ENCODE peak calls at places on chromosomes 5 and 9, in ten cellular contexts. N, C, T, J, Z, H, X, D, R and P are unnamed samples.
A peak's percentile ranks its signal among the peaks of the same experiment; 100 is the strongest.

GRCh38 chr9:94443039-94443722 is 111.7 kb upstream of the PCAT7 start:
- DNase-seq in N (no peak), C (no peak), T (no peak), J (no peak), Z (no peak), H (no peak), X (no peak), D (no peak), R (no peak), P (no peak)

GRCh38 chr5:88672644-88673493 is 210.1 kb downstream of the MEF2C start:
- DNase-seq in N (no peak), C (no peak), T (no peak), J (no peak), Z (no peak), H (no peak), X (no peak), D (no peak), R (no peak), P (no peak)

GRCh38 chr5:142853682-142854081 is 83.5 kb downstream of the ARHGAP26 start:
- DNase-seq in N (no peak), C (no peak), T (no peak), J (no peak), Z (no peak), H (no peak), X (no peak), D (no peak), R (no peak), P (no peak)

GRCh38 chr5:138655530-138656245 is 80.5 kb upstream of the HSPA9 start:
- DNase-seq in N (no peak), C (no peak), T (no peak), J (no peak), Z (no peak), H (peak; percentile 56), X (no peak), D (no peak), R (no peak), P (peak; percentile 75)

GRCh38 chr5:96459313-96460109 is 26.5 kb upstream of the PCSK1 start:
- DNase-seq in N (no peak), C (no peak), T (no peak), J (no peak), Z (no peak), H (no peak), X (no peak), D (no peak), R (no peak), P (no peak)

GRCh38 chr5:31579558-31579957 is 47.5 kb downstream of the C5orf22 start:
- DNase-seq in N (no peak), C (no peak), T (no peak), J (no peak), Z (no peak), H (no peak), X (no peak), D (no peak), R (no peak), P (no peak)

GRCh38 chr9:32581512-32582143 is 8.7 kb upstream of the NDUFB6 start:
- DNase-seq in N (no peak), C (peak; percentile 39), T (no peak), J (peak; percentile 25), Z (peak; percentile 27), H (no peak), X (no peak), D (peak; percentile 29), R (no peak), P (no peak)

GRCh38 chr5:139104577-139105271 is 93.4 kb downstream of the SIL1 start:
- DNase-seq in N (no peak), C (no peak), T (peak; percentile 87), J (no peak), Z (peak; percentile 87), H (peak; percentile 78), X (no peak), D (peak; percentile 74), R (peak; percentile 93), P (peak; percentile 78)

GRCh38 chr9:89523948-89524347 is 26.0 kb upstream of the SEMA4D start:
- DNase-seq in N (peak; percentile 29), C (peak; percentile 56), T (no peak), J (peak; percentile 76), Z (no peak), H (no peak), X (no peak), D (no peak), R (peak; percentile 20), P (no peak)

GRCh38 chr9:81108821-81109220 is 580.5 kb downstream of the TLE1 start:
- DNase-seq in N (no peak), C (no peak), T (no peak), J (no peak), Z (no peak), H (no peak), X (no peak), D (no peak), R (no peak), P (no peak)

GRCh38 chr9:116087751-116088194 is 65.8 kb upstream of the PAPPA start:
- DNase-seq in N (no peak), C (no peak), T (no peak), J (no peak), Z (no peak), H (no peak), X (no peak), D (peak; percentile 48), R (no peak), P (no peak)

GRCh38 chr5:38878391-38879090 is 32.7 kb downstream of the OSMR start:
- DNase-seq in N (no peak), C (no peak), T (no peak), J (no peak), Z (no peak), H (no peak), X (no peak), D (no peak), R (no peak), P (no peak)

GRCh38 chr5:926416-927171 is 33.9 kb downstream of the TRIP13 start:
- DNase-seq in N (no peak), C (no peak), T (peak; percentile 67), J (no peak), Z (no peak), H (no peak), X (peak; percentile 39), D (no peak), R (no peak), P (peak; percentile 57)

GRCh38 chr9:12141422-12141821 is 551.8 kb upstream of the TYRP1 start:
- DNase-seq in N (no peak), C (no peak), T (no peak), J (no peak), Z (no peak), H (no peak), X (no peak), D (no peak), R (no peak), P (no peak)

GRCh38 chr5:59037453-59038168 is 454.7 kb downstream of the RAB3C start:
- DNase-seq in N (no peak), C (peak; percentile 10), T (no peak), J (no peak), Z (no peak), H (no peak), X (no peak), D (no peak), R (no peak), P (no peak)

GRCh38 chr5:68265822-68266395 is 50.4 kb downstream of the PIK3R1 start:
- DNase-seq in N (no peak), C (no peak), T (no peak), J (no peak), Z (no peak), H (no peak), X (no peak), D (no peak), R (no peak), P (no peak)

GRCh38 chr5:166178681-166179080 is 2112.8 kb upstream of the WWC1 start:
- DNase-seq in N (no peak), C (no peak), T (no peak), J (no peak), Z (no peak), H (no peak), X (no peak), D (no peak), R (no peak), P (no peak)

GRCh38 chr9:125440411-125440810 is 178.8 kb downstream of the GAPVD1 start:
- DNase-seq in N (no peak), C (no peak), T (peak; percentile 26), J (no peak), Z (no peak), H (no peak), X (no peak), D (no peak), R (peak; percentile 63), P (peak; percentile 43)

GRCh38 chr9:9998491-9999287 is 614.1 kb downstream of the PTPRD start:
- DNase-seq in N (no peak), C (no peak), T (no peak), J (no peak), Z (no peak), H (no peak), X (no peak), D (no peak), R (no peak), P (no peak)

GRCh38 chr9:21017092-21017491 is 14.3 kb downstream of the HACD4 start:
- DNase-seq in N (no peak), C (no peak), T (no peak), J (no peak), Z (no peak), H (no peak), X (no peak), D (peak; percentile 55), R (no peak), P (no peak)
- H3K27ac ChIP-seq in N (no peak overlapping the region), C (no peak overlapping the region), T (no peak overlapping the region), J (no peak overlapping the region), Z (no peak overlapping the region), H (no peak overlapping the region), X (no peak overlapping the region), D (no peak overlapping the region), R (no peak overlapping the region), P (no peak overlapping the region)

DNA sequence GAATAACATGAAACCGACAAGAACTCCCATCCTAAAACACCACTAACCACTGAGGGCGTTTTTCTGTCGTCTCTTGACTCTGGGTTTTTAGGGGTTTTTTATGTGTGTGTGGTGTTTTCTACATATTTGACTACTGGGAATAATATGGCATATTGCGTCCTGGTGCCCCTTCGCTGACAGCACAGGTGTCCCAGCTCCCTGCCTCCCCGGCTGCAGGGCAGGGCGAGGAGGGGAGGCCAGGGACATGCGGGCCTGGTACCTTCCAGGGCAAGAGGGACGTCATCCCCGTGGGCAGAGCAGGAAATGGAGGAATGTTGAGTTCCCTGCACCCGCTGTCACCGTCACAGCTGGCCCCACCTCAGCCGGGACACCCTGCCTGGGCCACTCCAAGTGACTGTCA is 34.8 kb downstream of the VAV2 start:
- DNase-seq in N (no peak), C (no peak), T (no peak), J (peak; percentile 6), Z (no peak), H (peak; percentile 63), X (no peak), D (no peak), R (no peak), P (peak; percentile 45)
- H3K27ac ChIP-seq in N (no peak overlapping the region), C (no peak overlapping the region), T (no peak overlapping the region), J (no peak overlapping the region), Z (no peak overlapping the region), H (no peak overlapping the region), X (no peak overlapping the region), D (no peak overlapping the region), R (no peak overlapping the region), P (no peak overlapping the region)

GRCh38 chr5:120096413-120096812 is 367.7 kb upstream of the PRR16 start:
- DNase-seq in N (no peak), C (no peak), T (no peak), J (no peak), Z (no peak), H (no peak), X (no peak), D (no peak), R (no peak), P (no peak)
- H3K27ac ChIP-seq in N (no peak overlapping the region), C (no peak overlapping the region), T (no peak overlapping the region), J (no peak overlapping the region), Z (no peak overlapping the region), H (no peak overlapping the region), X (no peak overlapping the region), D (no peak overlapping the region), R (no peak overlapping the region), P (no peak overlapping the region)

GRCh38 chr5:109920736-109921135 is 231.0 kb downstream of the MAN2A1 start:
- DNase-seq in N (no peak), C (no peak), T (no peak), J (no peak), Z (no peak), H (no peak), X (no peak), D (no peak), R (no peak), P (no peak)
- H3K27ac ChIP-seq in N (no peak overlapping the region), C (peak overlapping the region; percentile 19), T (no peak overlapping the region), J (peak overlapping the region; percentile 13), Z (no peak overlapping the region), H (no peak overlapping the region), X (no peak overlapping the region), D (no peak overlapping the region), R (no peak overlapping the region), P (no peak overlapping the region)